ENCODE peak calls at places on chromosomes 3 and 15, in four cellular contexts. One of them, this sample, is unnamed.

GRCh38 chr3:31043184-31043819 is 148.8 kb upstream of the GADL1 start:
- DNase-seq in germinal center: no peak
- DNase-seq in putamen: no peak
- DNase-seq in neural crest cell: no peak
- DNase-seq in this sample: no peak

GRCh38 chr3:71511037-71511436 is 72.5 kb downstream of the FOXP1 start:
- DNase-seq in neural crest cell: no peak
- DNase-seq in germinal center: no peak
- DNase-seq in putamen: no peak
- DNase-seq in this sample: no peak

GRCh38 chr3:7787871-7788828 is 713.5 kb upstream of the LMCD1 start:
- DNase-seq in neural crest cell: no peak
- DNase-seq in putamen: no peak
- DNase-seq in germinal center: no peak
- DNase-seq in this sample: no peak

GRCh38 chr3:160226026-160226739 is 961 bp downstream of the C3orf80 start:
- DNase-seq in germinal center: peak; percentile 5
- DNase-seq in neural crest cell: peak; percentile 20
- DNase-seq in putamen: no peak
- DNase-seq in this sample: peak; percentile 16

GRCh38 chr3:172244011-172244410 is 204.2 kb downstream of the GHSR start:
- DNase-seq in germinal center: no peak
- DNase-seq in neural crest cell: no peak
- DNase-seq in putamen: no peak
- DNase-seq in this sample: no peak

GRCh38 chr15:73081321-73081958 is 29.2 kb downstream of the NEO1 start:
- DNase-seq in neural crest cell: peak; percentile 1
- DNase-seq in germinal center: peak; percentile 4
- DNase-seq in putamen: peak; percentile 62
- DNase-seq in this sample: peak; percentile 19

GRCh38 chr3:197487911-197488391 is 67.8 kb downstream of the BDH1 start:
- DNase-seq in putamen: no peak
- DNase-seq in neural crest cell: no peak
- DNase-seq in germinal center: no peak
- DNase-seq in this sample: peak; percentile 49

GRCh38 chr3:124360626-124361025 is 368.7 kb upstream of the ROPN1 start:
- DNase-seq in putamen: no peak
- DNase-seq in germinal center: no peak
- DNase-seq in neural crest cell: no peak
- DNase-seq in this sample: no peak

GRCh38 chr3:114644372-114644771 is 350.5 kb downstream of the TIGIT start:
- DNase-seq in putamen: no peak
- DNase-seq in neural crest cell: no peak
- DNase-seq in germinal center: no peak
- DNase-seq in this sample: no peak

GRCh38 chr15:68531794-68532193 is 47.0 kb upstream of the CORO2B start:
- DNase-seq in putamen: no peak
- DNase-seq in neural crest cell: no peak
- DNase-seq in germinal center: no peak
- DNase-seq in this sample: no peak

GRCh38 chr3:17605934-17606333 is 136.5 kb downstream of the TBC1D5 start:
- DNase-seq in germinal center: no peak
- DNase-seq in neural crest cell: no peak
- DNase-seq in putamen: no peak
- DNase-seq in this sample: no peak

GRCh38 chr3:182620715-182621434 is 172.4 kb upstream of the ATP11B start:
- DNase-seq in putamen: no peak
- DNase-seq in germinal center: no peak
- DNase-seq in neural crest cell: no peak
- DNase-seq in this sample: no peak

GRCh38 chr3:128864351-128864811 is 15.0 kb upstream of the ACAD9 start:
- DNase-seq in neural crest cell: no peak
- DNase-seq in putamen: peak; percentile 56
- DNase-seq in germinal center: no peak
- DNase-seq in this sample: no peak

GRCh38 chr3:187678869-187679268 is 8.7 kb upstream of the SST start:
- DNase-seq in germinal center: peak; percentile 33
- DNase-seq in neural crest cell: peak; percentile 47
- DNase-seq in putamen: peak; percentile 15
- DNase-seq in this sample: peak; percentile 45

GRCh38 chr3:109098245-109098644 is 19.7 kb downstream of the MORC1 start:
- DNase-seq in germinal center: no peak
- DNase-seq in putamen: no peak
- DNase-seq in neural crest cell: no peak
- DNase-seq in this sample: peak; percentile 22

GRCh38 chr3:60610441-60611112 is 640.7 kb downstream of the FHIT start:
- DNase-seq in putamen: no peak
- DNase-seq in germinal center: no peak
- DNase-seq in neural crest cell: no peak
- DNase-seq in this sample: peak; percentile 69

GRCh38 chr3:57087361-57088092 is 27.1 kb downstream of the SPATA12 start:
- DNase-seq in germinal center: no peak
- DNase-seq in neural crest cell: no peak
- DNase-seq in putamen: no peak
- DNase-seq in this sample: no peak

GRCh38 chr3:43286886-43287301 is 554 bp downstream of the SNRK start:
- DNase-seq in neural crest cell: peak; percentile 11
- DNase-seq in germinal center: peak; percentile 65
- DNase-seq in putamen: peak; percentile 14
- DNase-seq in this sample: no peak

GRCh38 chr3:16550676-16551341 is 37.3 kb upstream of the RFTN1 start:
- DNase-seq in neural crest cell: peak; percentile 79
- DNase-seq in germinal center: peak; percentile 71
- DNase-seq in putamen: peak; percentile 72
- DNase-seq in this sample: peak; percentile 75

GRCh38 chr3:133930341-133930933 is 34.8 kb upstream of the RAB6B start:
- DNase-seq in germinal center: no peak
- DNase-seq in putamen: peak; percentile 40
- DNase-seq in neural crest cell: no peak
- DNase-seq in this sample: no peak

GRCh38 chr15:25056484-25057429 is 102.0 kb downstream of the SNRPN start:
- DNase-seq in putamen: no peak
- DNase-seq in germinal center: no peak
- DNase-seq in neural crest cell: no peak
- DNase-seq in this sample: peak; percentile 7

GRCh38 chr15:69015591-69015990 is 1.1 kb downstream of the NOX5 start:
- DNase-seq in putamen: no peak
- DNase-seq in germinal center: no peak
- DNase-seq in neural crest cell: no peak
- DNase-seq in this sample: no peak

GRCh38 chr3:135117977-135118376 is 322.9 kb downstream of the EPHB1 start:
- DNase-seq in germinal center: no peak
- DNase-seq in putamen: no peak
- DNase-seq in neural crest cell: no peak
- DNase-seq in this sample: no peak

GRCh38 chr3:194204036-194204792 is 68.3 kb downstream of the HES1 start:
- DNase-seq in germinal center: peak; percentile 24
- DNase-seq in putamen: no peak
- DNase-seq in neural crest cell: no peak
- DNase-seq in this sample: no peak

GRCh38 chr15:77035999-77036471 is 34.9 kb downstream of the TSPAN3 start:
- DNase-seq in putamen: no peak
- DNase-seq in germinal center: peak; percentile 1
- DNase-seq in neural crest cell: no peak
- DNase-seq in this sample: no peak

GRCh38 chr3:41888368-41889076 is 73.4 kb downstream of the ULK4 start:
- DNase-seq in neural crest cell: no peak
- DNase-seq in germinal center: no peak
- DNase-seq in putamen: no peak
- DNase-seq in this sample: no peak

This sample was measured in body of pancreas.